ENCODE peak calls at places on chromosome 2, in nine cellular contexts. C is endodermal cell, B is GM23338, K is lower lobe of right lung, E is breast epithelium, G is OCI-LY7, Y is body of pancreas, Q is tibial artery, T is psoas muscle. D is an unnamed sample.

GRCh38 chr2:158729873-158730620 is 65.1 kb upstream of the DAPL1 start:
- DNase-seq in K (no peak), Y (no peak), E (no peak), Q (no peak), B (no peak), G (no peak), T (no peak), C (no peak), D (no peak)

GRCh38 chr2:213011505-213011904 is 139.9 kb downstream of the IKZF2 start:
- DNase-seq in K (no peak), C (no peak), B (no peak), Q (no peak), Y (no peak), E (no peak), T (no peak), G (no peak), D (no peak)

GRCh38 chr2:127479219-127479825 is 47.0 kb downstream of the IWS1 start:
- DNase-seq in G (peak; percentile 71), C (no peak), Y (no peak), E (no peak), B (peak; percentile 90), K (no peak), Q (no peak), T (no peak), D (no peak)

GRCh38 chr2:147538088-147538487 is 306.7 kb upstream of the ACVR2A start:
- DNase-seq in G (no peak), Q (no peak), K (no peak), C (no peak), T (no peak), E (no peak), B (no peak), Y (no peak), D (no peak)

GRCh38 chr2:162972383-162972782 is 133.8 kb upstream of the KCNH7 start:
- DNase-seq in T (no peak), K (no peak), Q (no peak), G (no peak), B (no peak), C (no peak), E (no peak), Y (no peak), D (no peak)

GRCh38 chr2:174574657-174575056 is 22.9 kb downstream of the WIPF1 start:
- DNase-seq in B (no peak), Q (no peak), Y (peak; percentile 33), T (no peak), G (no peak), K (no peak), E (no peak), C (no peak), D (no peak)

GRCh38 chr2:200352631-200353030 is 46.1 kb downstream of the SPATS2L start:
- DNase-seq in Q (no peak), G (no peak), K (no peak), T (no peak), E (no peak), B (no peak), C (no peak), Y (no peak), D (peak; percentile 82)

GRCh38 chr2:236195726-236196125 is 27.5 kb upstream of the GBX2 start:
- DNase-seq in K (no peak), G (no peak), T (no peak), C (no peak), B (no peak), E (no peak), Y (no peak), Q (peak; percentile 49), D (no peak)

GRCh38 chr2:237922641-237923361 is 44.0 kb upstream of the UBE2F start:
- DNase-seq in K (no peak), B (no peak), E (no peak), T (no peak), Y (peak; percentile 89), C (peak; percentile 55), G (no peak), Q (peak; percentile 72), D (no peak)

GRCh38 chr2:71471276-71471675 is 17.9 kb downstream of the DYSF start:
- DNase-seq in G (no peak), E (no peak), K (no peak), C (no peak), B (no peak), T (no peak), Q (no peak), Y (no peak), D (no peak)

GRCh38 chr2:121136323-121136722 is 148.7 kb downstream of the TFCP2L1 start:
- DNase-seq in T (no peak), G (no peak), C (no peak), B (no peak), Q (no peak), Y (no peak), E (no peak), K (no peak), D (no peak)

GRCh38 chr2:201235865-201236811 is 24.2 kb upstream of the CASP8 start:
- DNase-seq in B (peak; percentile 86), T (peak; percentile 58), G (peak; percentile 83), E (peak; percentile 28), Q (peak; percentile 75), K (peak; percentile 75), C (peak; percentile 80), Y (peak; percentile 60), D (peak; percentile 59)

GRCh38 chr2:239269959-239270358 is 130.9 kb downstream of the HDAC4 start:
- DNase-seq in K (no peak), T (no peak), G (no peak), Y (peak; percentile 9), B (no peak), Q (peak; percentile 56), E (peak; percentile 13), C (no peak), D (no peak)

GRCh38 chr2:237540823-237541222 is 25.6 kb upstream of the PRLH start:
- DNase-seq in Q (peak; percentile 65), B (no peak), Y (peak; percentile 57), G (no peak), T (peak; percentile 87), K (no peak), E (no peak), C (no peak), D (no peak)

DNA sequence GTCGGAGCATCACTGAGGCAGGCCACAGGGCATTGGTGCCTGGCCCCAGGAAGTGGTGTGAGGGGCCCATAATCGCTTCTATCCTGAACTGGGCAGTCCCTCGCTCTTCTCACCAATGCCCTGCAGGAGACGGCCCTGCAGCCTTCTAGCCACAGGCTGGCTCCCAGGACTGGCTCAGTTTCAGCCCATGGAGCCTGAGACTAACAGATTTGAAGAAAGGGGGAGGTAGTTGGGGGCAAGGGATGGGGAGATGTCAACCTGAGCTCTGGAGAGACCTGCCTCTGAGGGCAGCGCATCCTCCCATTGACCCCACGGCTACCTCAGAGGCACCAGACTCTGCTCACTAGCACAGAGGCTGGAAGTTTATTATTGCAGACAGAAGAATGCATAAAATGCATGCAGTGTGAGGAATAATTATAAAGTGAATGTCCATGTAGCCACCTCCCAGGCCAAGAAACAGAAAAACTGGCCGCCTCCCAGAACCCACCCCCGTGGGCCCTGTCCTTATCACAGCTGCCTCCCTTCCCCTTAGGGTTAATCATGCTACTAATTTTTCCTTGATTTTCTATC is 1.4 kb downstream of the TOGARAM2 start:
- DNase-seq in E (no peak), T (no peak), Y (no peak), Q (peak; percentile 48), G (no peak), B (no peak), C (no peak), K (no peak), D (no peak)
- H3K4me3 ChIP-seq in E (no peak overlapping the region), T (no peak overlapping the region), Y (no peak overlapping the region), Q (no peak overlapping the region), G (no peak overlapping the region), B (no peak overlapping the region), C (no peak overlapping the region), K (no peak overlapping the region), D (no peak overlapping the region)

GRCh38 chr2:108182489-108182888 is 57.3 kb upstream of the SULT1C3 start:
- DNase-seq in C (peak; percentile 89), E (no peak), B (peak; percentile 91), Y (no peak), T (no peak), K (no peak), G (no peak), Q (no peak), D (peak; percentile 26)

GRCh38 chr2:108189316-108189715 is 50.5 kb upstream of the SULT1C3 start:
- DNase-seq in K (no peak), Q (no peak), E (no peak), G (no peak), T (no peak), C (no peak), B (no peak), Y (no peak), D (no peak)

DNA sequence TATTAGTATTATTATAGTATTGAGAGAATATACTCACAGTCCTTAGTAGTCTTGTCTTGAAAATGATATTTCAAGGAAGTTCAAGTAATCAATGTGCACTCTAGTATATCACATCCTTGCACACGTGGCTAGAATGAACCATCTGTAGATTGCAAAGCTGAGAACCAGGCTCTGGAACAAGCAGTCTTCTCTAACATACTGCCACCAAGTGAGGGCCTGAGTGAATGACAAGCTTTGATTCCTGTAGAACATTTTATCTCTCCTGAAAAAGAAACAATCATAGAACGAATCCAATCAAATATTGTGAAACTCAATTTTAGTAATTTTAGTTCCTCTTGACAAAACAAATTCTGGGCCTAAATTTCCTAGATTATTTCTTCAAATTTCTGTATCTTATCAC is 55.3 kb upstream of the SULT1C3 start:
- DNase-seq in K (no peak), Q (no peak), T (no peak), G (peak; percentile 20), B (peak; percentile 56), E (no peak), C (no peak), Y (no peak), D (no peak)
- TF ChIP-seq CTCF in K (no peak), Q (no peak), T (no peak), G (peak; percentile 71), B (peak; percentile 62), E (no peak), C (peak; percentile 73), Y (no peak), D (peak; percentile 39)

DNA sequence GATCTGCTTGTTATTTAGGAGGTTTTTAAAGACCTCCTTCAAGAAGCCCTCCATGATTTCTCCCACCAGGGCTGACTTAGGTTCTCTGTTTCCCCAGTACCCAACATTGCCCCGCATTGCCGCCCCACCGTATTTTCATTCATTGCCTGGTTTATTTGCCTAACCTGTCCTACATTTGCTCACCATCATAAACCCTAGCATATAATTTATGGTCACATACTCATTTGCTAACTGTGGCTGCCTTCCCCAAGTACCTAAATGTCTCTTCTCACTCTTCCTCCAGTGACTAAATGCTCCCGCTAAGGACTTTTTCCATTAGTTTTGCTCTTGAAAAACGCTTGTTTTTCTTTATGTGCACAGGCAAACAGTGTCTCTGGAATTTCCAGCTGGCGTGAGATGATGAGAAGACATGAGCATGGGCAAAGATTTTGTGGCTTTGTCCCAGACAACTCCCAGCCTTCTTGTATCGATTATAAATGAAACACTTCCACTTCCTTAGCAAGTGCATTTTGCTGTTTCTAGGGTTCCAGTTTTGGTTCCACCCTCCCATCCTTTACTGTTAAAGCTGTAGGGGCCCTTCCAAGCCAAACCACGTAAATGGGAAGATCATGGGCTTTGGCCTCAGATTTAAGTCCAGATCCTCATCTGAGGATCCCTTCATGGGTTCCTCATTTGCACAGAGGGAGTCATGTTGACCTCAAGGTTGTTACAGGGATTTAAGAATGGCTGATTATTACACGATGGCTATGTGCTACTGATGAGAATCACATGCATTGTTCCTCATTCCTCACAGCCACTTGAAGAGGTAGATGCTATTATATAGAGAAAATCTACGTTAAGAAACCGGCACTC is 21.0 kb upstream of the ARMC9 start:
- DNase-seq in B (no peak), G (no peak), T (no peak), E (no peak), Q (no peak), C (no peak), K (no peak), Y (no peak), D (no peak)
- H3K4me1 ChIP-seq in B (peaks cover 10% of the 10 kb centered on the region), G (peaks cover 26% of the 10 kb centered on the region), T (peaks cover 22% of the 10 kb centered on the region), E (no peaks in the 10 kb centered on the region), Q (peaks cover 22% of the 10 kb centered on the region), C (peaks cover 4% of the 10 kb centered on the region), K (peaks cover 25% of the 10 kb centered on the region), Y (no peaks in the 10 kb centered on the region), D (no peaks in the 10 kb centered on the region)

GRCh38 chr2:23617167-23617787 is 232.3 kb downstream of the KLHL29 start:
- DNase-seq in T (peak; percentile 80), Y (peak; percentile 32), B (no peak), Q (peak; percentile 86), C (no peak), E (peak; percentile 86), G (no peak), K (peak; percentile 68), D (no peak)
- H3K4me3 ChIP-seq in T (peak overlapping the region; percentile 21), Y (no peak overlapping the region), B (no peak overlapping the region), Q (peak overlapping the region; percentile 35), C (no peak overlapping the region), E (peak overlapping the region; percentile 4), G (no peak overlapping the region), K (peak overlapping the region; percentile 31), D (no peak overlapping the region)